ENCODE peak calls at places on chromosome 9, in seven cellular contexts. One of them, this sample, is unnamed.

GRCh38 chr9:130846487-130847305 is 11.6 kb downstream of the ABL1 start:
- ATAC-seq in T-cell: no peak
- ATAC-seq in foreskin keratinocyte: no peak
- ATAC-seq in effector memory CD8-positive, alpha-beta T cell: no peak
- ATAC-seq in activated naive CD4-positive, alpha-beta T cell treated with anti-CD3 and anti-CD28 coated beads, Interleukin-2, amount 50 U/mL, for 72 hours: no peak
- ATAC-seq in activated CD8-positive, alpha-beta T cell treated with anti-CD3 and anti-CD28 coated beads, Interleukin-2, amount 10 ng/mL, durations not matched to agents 7 days and 5 days: no peak
- ATAC-seq in HCT116: peak
- ATAC-seq in this sample: no peak

GRCh38 chr9:5918460-5918859 is 27.8 kb downstream of the MLANA start:
- ATAC-seq in T-cell: no peak
- ATAC-seq in foreskin keratinocyte: no peak
- ATAC-seq in effector memory CD8-positive, alpha-beta T cell: no peak
- ATAC-seq in activated naive CD4-positive, alpha-beta T cell treated with anti-CD3 and anti-CD28 coated beads, Interleukin-2, amount 50 U/mL, for 72 hours: no peak
- ATAC-seq in activated CD8-positive, alpha-beta T cell treated with anti-CD3 and anti-CD28 coated beads, Interleukin-2, amount 10 ng/mL, durations not matched to agents 7 days and 5 days: no peak
- ATAC-seq in HCT116: no peak
- ATAC-seq in this sample: no peak

GRCh38 chr9:136058801-136059302 is 36.2 kb downstream of the NACC2 start:
- ATAC-seq in T-cell: no peak
- ATAC-seq in foreskin keratinocyte: no peak
- ATAC-seq in effector memory CD8-positive, alpha-beta T cell: no peak
- ATAC-seq in activated naive CD4-positive, alpha-beta T cell treated with anti-CD3 and anti-CD28 coated beads, Interleukin-2, amount 50 U/mL, for 72 hours: no peak
- ATAC-seq in activated CD8-positive, alpha-beta T cell treated with anti-CD3 and anti-CD28 coated beads, Interleukin-2, amount 10 ng/mL, durations not matched to agents 7 days and 5 days: no peak
- ATAC-seq in HCT116: no peak
- ATAC-seq in this sample: no peak

GRCh38 chr9:125190371-125190801 is 783 bp upstream of the PPP6C start:
- ATAC-seq in T-cell: no peak
- ATAC-seq in foreskin keratinocyte: no peak
- ATAC-seq in effector memory CD8-positive, alpha-beta T cell: no peak
- ATAC-seq in activated naive CD4-positive, alpha-beta T cell treated with anti-CD3 and anti-CD28 coated beads, Interleukin-2, amount 50 U/mL, for 72 hours: peak
- ATAC-seq in activated CD8-positive, alpha-beta T cell treated with anti-CD3 and anti-CD28 coated beads, Interleukin-2, amount 10 ng/mL, durations not matched to agents 7 days and 5 days: peak
- ATAC-seq in HCT116: no peak
- ATAC-seq in this sample: peak

GRCh38 chr9:128091144-128091543 is 23.1 kb downstream of the SLC25A25 start:
- ATAC-seq in T-cell: no peak
- ATAC-seq in foreskin keratinocyte: no peak
- ATAC-seq in effector memory CD8-positive, alpha-beta T cell: no peak
- ATAC-seq in activated naive CD4-positive, alpha-beta T cell treated with anti-CD3 and anti-CD28 coated beads, Interleukin-2, amount 50 U/mL, for 72 hours: no peak
- ATAC-seq in activated CD8-positive, alpha-beta T cell treated with anti-CD3 and anti-CD28 coated beads, Interleukin-2, amount 10 ng/mL, durations not matched to agents 7 days and 5 days: no peak
- ATAC-seq in HCT116: no peak
- ATAC-seq in this sample: no peak

GRCh38 chr9:128055222-128056040 is 11.7 kb downstream of the NAIF1 start:
- ATAC-seq in T-cell: no peak
- ATAC-seq in foreskin keratinocyte: no peak
- ATAC-seq in effector memory CD8-positive, alpha-beta T cell: no peak
- ATAC-seq in activated naive CD4-positive, alpha-beta T cell treated with anti-CD3 and anti-CD28 coated beads, Interleukin-2, amount 50 U/mL, for 72 hours: no peak
- ATAC-seq in activated CD8-positive, alpha-beta T cell treated with anti-CD3 and anti-CD28 coated beads, Interleukin-2, amount 10 ng/mL, durations not matched to agents 7 days and 5 days: no peak
- ATAC-seq in HCT116: no peak
- ATAC-seq in this sample: no peak

GRCh38 chr9:81116340-81117207 is 572.8 kb downstream of the TLE1 start:
- ATAC-seq in T-cell: no peak
- ATAC-seq in foreskin keratinocyte: no peak
- ATAC-seq in effector memory CD8-positive, alpha-beta T cell: no peak
- ATAC-seq in activated naive CD4-positive, alpha-beta T cell treated with anti-CD3 and anti-CD28 coated beads, Interleukin-2, amount 50 U/mL, for 72 hours: no peak
- ATAC-seq in activated CD8-positive, alpha-beta T cell treated with anti-CD3 and anti-CD28 coated beads, Interleukin-2, amount 10 ng/mL, durations not matched to agents 7 days and 5 days: no peak
- ATAC-seq in HCT116: no peak
- ATAC-seq in this sample: no peak

GRCh38 chr9:136587944-136588662 is 42.3 kb upstream of the NOTCH1 start:
- ATAC-seq in T-cell: peak
- ATAC-seq in foreskin keratinocyte: no peak
- ATAC-seq in effector memory CD8-positive, alpha-beta T cell: no peak
- ATAC-seq in activated naive CD4-positive, alpha-beta T cell treated with anti-CD3 and anti-CD28 coated beads, Interleukin-2, amount 50 U/mL, for 72 hours: no peak
- ATAC-seq in activated CD8-positive, alpha-beta T cell treated with anti-CD3 and anti-CD28 coated beads, Interleukin-2, amount 10 ng/mL, durations not matched to agents 7 days and 5 days: no peak
- ATAC-seq in HCT116: no peak
- ATAC-seq in this sample: no peak

GRCh38 chr9:94623253-94623652 is 16.1 kb downstream of the FBP1 start:
- ATAC-seq in T-cell: no peak
- ATAC-seq in foreskin keratinocyte: no peak
- ATAC-seq in effector memory CD8-positive, alpha-beta T cell: no peak
- ATAC-seq in activated naive CD4-positive, alpha-beta T cell treated with anti-CD3 and anti-CD28 coated beads, Interleukin-2, amount 50 U/mL, for 72 hours: peak
- ATAC-seq in activated CD8-positive, alpha-beta T cell treated with anti-CD3 and anti-CD28 coated beads, Interleukin-2, amount 10 ng/mL, durations not matched to agents 7 days and 5 days: peak
- ATAC-seq in HCT116: peak
- ATAC-seq in this sample: no peak

GRCh38 chr9:14978022-14979000 is 68.1 kb upstream of the FREM1 start:
- ATAC-seq in T-cell: no peak
- ATAC-seq in foreskin keratinocyte: no peak
- ATAC-seq in effector memory CD8-positive, alpha-beta T cell: no peak
- ATAC-seq in activated naive CD4-positive, alpha-beta T cell treated with anti-CD3 and anti-CD28 coated beads, Interleukin-2, amount 50 U/mL, for 72 hours: no peak
- ATAC-seq in activated CD8-positive, alpha-beta T cell treated with anti-CD3 and anti-CD28 coated beads, Interleukin-2, amount 10 ng/mL, durations not matched to agents 7 days and 5 days: no peak
- ATAC-seq in HCT116: no peak
- ATAC-seq in this sample: no peak

GRCh38 chr9:101397746-101398334 is 578 bp downstream of the MRPL50 start:
- ATAC-seq in T-cell: no peak
- ATAC-seq in foreskin keratinocyte: no peak
- ATAC-seq in effector memory CD8-positive, alpha-beta T cell: no peak
- ATAC-seq in activated naive CD4-positive, alpha-beta T cell treated with anti-CD3 and anti-CD28 coated beads, Interleukin-2, amount 50 U/mL, for 72 hours: no peak
- ATAC-seq in activated CD8-positive, alpha-beta T cell treated with anti-CD3 and anti-CD28 coated beads, Interleukin-2, amount 10 ng/mL, durations not matched to agents 7 days and 5 days: peak
- ATAC-seq in HCT116: no peak
- ATAC-seq in this sample: no peak

GRCh38 chr9:123282343-123283047 is 14.1 kb upstream of the STRBP start:
- ATAC-seq in T-cell: no peak
- ATAC-seq in foreskin keratinocyte: peak
- ATAC-seq in effector memory CD8-positive, alpha-beta T cell: no peak
- ATAC-seq in activated naive CD4-positive, alpha-beta T cell treated with anti-CD3 and anti-CD28 coated beads, Interleukin-2, amount 50 U/mL, for 72 hours: no peak
- ATAC-seq in activated CD8-positive, alpha-beta T cell treated with anti-CD3 and anti-CD28 coated beads, Interleukin-2, amount 10 ng/mL, durations not matched to agents 7 days and 5 days: no peak
- ATAC-seq in HCT116: peak
- ATAC-seq in this sample: no peak

GRCh38 chr9:5568868-5569267 is 58.5 kb downstream of the PDCD1LG2 start:
- ATAC-seq in T-cell: peak
- ATAC-seq in foreskin keratinocyte: no peak
- ATAC-seq in effector memory CD8-positive, alpha-beta T cell: peak
- ATAC-seq in activated naive CD4-positive, alpha-beta T cell treated with anti-CD3 and anti-CD28 coated beads, Interleukin-2, amount 50 U/mL, for 72 hours: no peak
- ATAC-seq in activated CD8-positive, alpha-beta T cell treated with anti-CD3 and anti-CD28 coated beads, Interleukin-2, amount 10 ng/mL, durations not matched to agents 7 days and 5 days: no peak
- ATAC-seq in HCT116: no peak
- ATAC-seq in this sample: no peak

GRCh38 chr9:15720861-15721260 is 168.0 kb downstream of the CCDC171 start:
- ATAC-seq in T-cell: no peak
- ATAC-seq in foreskin keratinocyte: no peak
- ATAC-seq in effector memory CD8-positive, alpha-beta T cell: no peak
- ATAC-seq in activated naive CD4-positive, alpha-beta T cell treated with anti-CD3 and anti-CD28 coated beads, Interleukin-2, amount 50 U/mL, for 72 hours: no peak
- ATAC-seq in activated CD8-positive, alpha-beta T cell treated with anti-CD3 and anti-CD28 coated beads, Interleukin-2, amount 10 ng/mL, durations not matched to agents 7 days and 5 days: no peak
- ATAC-seq in HCT116: no peak
- ATAC-seq in this sample: no peak

GRCh38 chr9:110526426-110526825 is 53.1 kb downstream of the SVEP1 start:
- ATAC-seq in T-cell: no peak
- ATAC-seq in foreskin keratinocyte: peak
- ATAC-seq in effector memory CD8-positive, alpha-beta T cell: no peak
- ATAC-seq in activated naive CD4-positive, alpha-beta T cell treated with anti-CD3 and anti-CD28 coated beads, Interleukin-2, amount 50 U/mL, for 72 hours: no peak
- ATAC-seq in activated CD8-positive, alpha-beta T cell treated with anti-CD3 and anti-CD28 coated beads, Interleukin-2, amount 10 ng/mL, durations not matched to agents 7 days and 5 days: no peak
- ATAC-seq in HCT116: no peak
- ATAC-seq in this sample: no peak

GRCh38 chr9:111621895-111622480 is 9.1 kb upstream of the DNAJC25 start:
- ATAC-seq in T-cell: peak
- ATAC-seq in foreskin keratinocyte: peak
- ATAC-seq in effector memory CD8-positive, alpha-beta T cell: peak
- ATAC-seq in activated naive CD4-positive, alpha-beta T cell treated with anti-CD3 and anti-CD28 coated beads, Interleukin-2, amount 50 U/mL, for 72 hours: peak
- ATAC-seq in activated CD8-positive, alpha-beta T cell treated with anti-CD3 and anti-CD28 coated beads, Interleukin-2, amount 10 ng/mL, durations not matched to agents 7 days and 5 days: peak
- ATAC-seq in HCT116: peak
- ATAC-seq in this sample: peak

GRCh38 chr9:129437626-129438323 is 183.1 kb downstream of the C9orf50 start:
- ATAC-seq in T-cell: no peak
- ATAC-seq in foreskin keratinocyte: no peak
- ATAC-seq in effector memory CD8-positive, alpha-beta T cell: peak
- ATAC-seq in activated naive CD4-positive, alpha-beta T cell treated with anti-CD3 and anti-CD28 coated beads, Interleukin-2, amount 50 U/mL, for 72 hours: peak
- ATAC-seq in activated CD8-positive, alpha-beta T cell treated with anti-CD3 and anti-CD28 coated beads, Interleukin-2, amount 10 ng/mL, durations not matched to agents 7 days and 5 days: peak
- ATAC-seq in HCT116: peak
- ATAC-seq in this sample: peak

GRCh38 chr9:123107639-123108285 is 74.3 kb downstream of the GPR21 start:
- ATAC-seq in T-cell: no peak
- ATAC-seq in foreskin keratinocyte: no peak
- ATAC-seq in effector memory CD8-positive, alpha-beta T cell: no peak
- ATAC-seq in activated naive CD4-positive, alpha-beta T cell treated with anti-CD3 and anti-CD28 coated beads, Interleukin-2, amount 50 U/mL, for 72 hours: peak
- ATAC-seq in activated CD8-positive, alpha-beta T cell treated with anti-CD3 and anti-CD28 coated beads, Interleukin-2, amount 10 ng/mL, durations not matched to agents 7 days and 5 days: no peak
- ATAC-seq in HCT116: peak
- ATAC-seq in this sample: no peak

GRCh38 chr9:16555802-16556201 is 314.7 kb downstream of the BNC2 start:
- ATAC-seq in T-cell: no peak
- ATAC-seq in foreskin keratinocyte: no peak
- ATAC-seq in effector memory CD8-positive, alpha-beta T cell: no peak
- ATAC-seq in activated naive CD4-positive, alpha-beta T cell treated with anti-CD3 and anti-CD28 coated beads, Interleukin-2, amount 50 U/mL, for 72 hours: no peak
- ATAC-seq in activated CD8-positive, alpha-beta T cell treated with anti-CD3 and anti-CD28 coated beads, Interleukin-2, amount 10 ng/mL, durations not matched to agents 7 days and 5 days: no peak
- ATAC-seq in HCT116: no peak
- ATAC-seq in this sample: no peak

GRCh38 chr9:16401720-16402119 is 468.8 kb downstream of the BNC2 start:
- ATAC-seq in T-cell: no peak
- ATAC-seq in foreskin keratinocyte: no peak
- ATAC-seq in effector memory CD8-positive, alpha-beta T cell: no peak
- ATAC-seq in activated naive CD4-positive, alpha-beta T cell treated with anti-CD3 and anti-CD28 coated beads, Interleukin-2, amount 50 U/mL, for 72 hours: no peak
- ATAC-seq in activated CD8-positive, alpha-beta T cell treated with anti-CD3 and anti-CD28 coated beads, Interleukin-2, amount 10 ng/mL, durations not matched to agents 7 days and 5 days: no peak
- ATAC-seq in HCT116: no peak
- ATAC-seq in this sample: no peak

GRCh38 chr9:84442712-84443111 is 102.2 kb upstream of the SLC28A3 start:
- ATAC-seq in T-cell: no peak
- ATAC-seq in foreskin keratinocyte: no peak
- ATAC-seq in effector memory CD8-positive, alpha-beta T cell: no peak
- ATAC-seq in activated naive CD4-positive, alpha-beta T cell treated with anti-CD3 and anti-CD28 coated beads, Interleukin-2, amount 50 U/mL, for 72 hours: no peak
- ATAC-seq in activated CD8-positive, alpha-beta T cell treated with anti-CD3 and anti-CD28 coated beads, Interleukin-2, amount 10 ng/mL, durations not matched to agents 7 days and 5 days: no peak
- ATAC-seq in HCT116: no peak
- ATAC-seq in this sample: no peak

GRCh38 chr9:2125909-2126308 is 110.8 kb downstream of the SMARCA2 start:
- ATAC-seq in T-cell: peak
- ATAC-seq in foreskin keratinocyte: no peak
- ATAC-seq in effector memory CD8-positive, alpha-beta T cell: peak
- ATAC-seq in activated naive CD4-positive, alpha-beta T cell treated with anti-CD3 and anti-CD28 coated beads, Interleukin-2, amount 50 U/mL, for 72 hours: peak
- ATAC-seq in activated CD8-positive, alpha-beta T cell treated with anti-CD3 and anti-CD28 coated beads, Interleukin-2, amount 10 ng/mL, durations not matched to agents 7 days and 5 days: peak
- ATAC-seq in HCT116: no peak
- ATAC-seq in this sample: peak

GRCh38 chr9:133657120-133657661 is 21.0 kb downstream of the DBH start:
- ATAC-seq in T-cell: peak
- ATAC-seq in foreskin keratinocyte: no peak
- ATAC-seq in effector memory CD8-positive, alpha-beta T cell: no peak
- ATAC-seq in activated naive CD4-positive, alpha-beta T cell treated with anti-CD3 and anti-CD28 coated beads, Interleukin-2, amount 50 U/mL, for 72 hours: no peak
- ATAC-seq in activated CD8-positive, alpha-beta T cell treated with anti-CD3 and anti-CD28 coated beads, Interleukin-2, amount 10 ng/mL, durations not matched to agents 7 days and 5 days: peak
- ATAC-seq in HCT116: no peak
- ATAC-seq in this sample: no peak

GRCh38 chr9:69542942-69543704 is 129.0 kb downstream of the APBA1 start:
- ATAC-seq in T-cell: no peak
- ATAC-seq in foreskin keratinocyte: peak
- ATAC-seq in effector memory CD8-positive, alpha-beta T cell: no peak
- ATAC-seq in activated naive CD4-positive, alpha-beta T cell treated with anti-CD3 and anti-CD28 coated beads, Interleukin-2, amount 50 U/mL, for 72 hours: no peak
- ATAC-seq in activated CD8-positive, alpha-beta T cell treated with anti-CD3 and anti-CD28 coated beads, Interleukin-2, amount 10 ng/mL, durations not matched to agents 7 days and 5 days: no peak
- ATAC-seq in HCT116: no peak
- ATAC-seq in this sample: no peak

GRCh38 chr9:95078934-95079333 is 238.6 kb downstream of the FANCC start:
- ATAC-seq in T-cell: no peak
- ATAC-seq in foreskin keratinocyte: peak
- ATAC-seq in effector memory CD8-positive, alpha-beta T cell: no peak
- ATAC-seq in activated naive CD4-positive, alpha-beta T cell treated with anti-CD3 and anti-CD28 coated beads, Interleukin-2, amount 50 U/mL, for 72 hours: no peak
- ATAC-seq in activated CD8-positive, alpha-beta T cell treated with anti-CD3 and anti-CD28 coated beads, Interleukin-2, amount 10 ng/mL, durations not matched to agents 7 days and 5 days: no peak
- ATAC-seq in HCT116: no peak
- ATAC-seq in this sample: no peak

GRCh38 chr9:84811072-84811725 is 141.7 kb downstream of the NTRK2 start:
- ATAC-seq in T-cell: no peak
- ATAC-seq in foreskin keratinocyte: no peak
- ATAC-seq in effector memory CD8-positive, alpha-beta T cell: no peak
- ATAC-seq in activated naive CD4-positive, alpha-beta T cell treated with anti-CD3 and anti-CD28 coated beads, Interleukin-2, amount 50 U/mL, for 72 hours: no peak
- ATAC-seq in activated CD8-positive, alpha-beta T cell treated with anti-CD3 and anti-CD28 coated beads, Interleukin-2, amount 10 ng/mL, durations not matched to agents 7 days and 5 days: no peak
- ATAC-seq in HCT116: no peak
- ATAC-seq in this sample: no peak

GRCh38 chr9:79522793-79523192 is 49.0 kb upstream of the TLE4 start:
- ATAC-seq in T-cell: no peak
- ATAC-seq in foreskin keratinocyte: no peak
- ATAC-seq in effector memory CD8-positive, alpha-beta T cell: no peak
- ATAC-seq in activated naive CD4-positive, alpha-beta T cell treated with anti-CD3 and anti-CD28 coated beads, Interleukin-2, amount 50 U/mL, for 72 hours: no peak
- ATAC-seq in activated CD8-positive, alpha-beta T cell treated with anti-CD3 and anti-CD28 coated beads, Interleukin-2, amount 10 ng/mL, durations not matched to agents 7 days and 5 days: no peak
- ATAC-seq in HCT116: no peak
- ATAC-seq in this sample: no peak

GRCh38 chr9:83355024-83355444 is 183.2 kb downstream of the FRMD3 start:
- ATAC-seq in T-cell: no peak
- ATAC-seq in foreskin keratinocyte: no peak
- ATAC-seq in effector memory CD8-positive, alpha-beta T cell: no peak
- ATAC-seq in activated naive CD4-positive, alpha-beta T cell treated with anti-CD3 and anti-CD28 coated beads, Interleukin-2, amount 50 U/mL, for 72 hours: no peak
- ATAC-seq in activated CD8-positive, alpha-beta T cell treated with anti-CD3 and anti-CD28 coated beads, Interleukin-2, amount 10 ng/mL, durations not matched to agents 7 days and 5 days: no peak
- ATAC-seq in HCT116: no peak
- ATAC-seq in this sample: no peak

GRCh38 chr9:112061152-112061740 is 113.9 kb downstream of the SUSD1 start:
- ATAC-seq in T-cell: no peak
- ATAC-seq in foreskin keratinocyte: peak
- ATAC-seq in effector memory CD8-positive, alpha-beta T cell: peak
- ATAC-seq in activated naive CD4-positive, alpha-beta T cell treated with anti-CD3 and anti-CD28 coated beads, Interleukin-2, amount 50 U/mL, for 72 hours: peak
- ATAC-seq in activated CD8-positive, alpha-beta T cell treated with anti-CD3 and anti-CD28 coated beads, Interleukin-2, amount 10 ng/mL, durations not matched to agents 7 days and 5 days: peak
- ATAC-seq in HCT116: peak
- ATAC-seq in this sample: peak

GRCh38 chr9:89226076-89226475 is 47.5 kb upstream of the SHC3 start:
- ATAC-seq in T-cell: no peak
- ATAC-seq in foreskin keratinocyte: no peak
- ATAC-seq in effector memory CD8-positive, alpha-beta T cell: no peak
- ATAC-seq in activated naive CD4-positive, alpha-beta T cell treated with anti-CD3 and anti-CD28 coated beads, Interleukin-2, amount 50 U/mL, for 72 hours: no peak
- ATAC-seq in activated CD8-positive, alpha-beta T cell treated with anti-CD3 and anti-CD28 coated beads, Interleukin-2, amount 10 ng/mL, durations not matched to agents 7 days and 5 days: no peak
- ATAC-seq in HCT116: no peak
- ATAC-seq in this sample: no peak

GRCh38 chr9:37369671-37370070 is 52.8 kb upstream of the GRHPR start:
- ATAC-seq in T-cell: no peak
- ATAC-seq in foreskin keratinocyte: no peak
- ATAC-seq in effector memory CD8-positive, alpha-beta T cell: peak
- ATAC-seq in activated naive CD4-positive, alpha-beta T cell treated with anti-CD3 and anti-CD28 coated beads, Interleukin-2, amount 50 U/mL, for 72 hours: no peak
- ATAC-seq in activated CD8-positive, alpha-beta T cell treated with anti-CD3 and anti-CD28 coated beads, Interleukin-2, amount 10 ng/mL, durations not matched to agents 7 days and 5 days: no peak
- ATAC-seq in HCT116: no peak
- ATAC-seq in this sample: no peak

GRCh38 chr9:98022447-98022846 is 34.1 kb upstream of the NANS start:
- ATAC-seq in T-cell: no peak
- ATAC-seq in foreskin keratinocyte: no peak
- ATAC-seq in effector memory CD8-positive, alpha-beta T cell: no peak
- ATAC-seq in activated naive CD4-positive, alpha-beta T cell treated with anti-CD3 and anti-CD28 coated beads, Interleukin-2, amount 50 U/mL, for 72 hours: no peak
- ATAC-seq in activated CD8-positive, alpha-beta T cell treated with anti-CD3 and anti-CD28 coated beads, Interleukin-2, amount 10 ng/mL, durations not matched to agents 7 days and 5 days: no peak
- ATAC-seq in HCT116: no peak
- ATAC-seq in this sample: no peak

GRCh38 chr9:100111235-100111634 is 12.2 kb downstream of the INVS start:
- ATAC-seq in T-cell: no peak
- ATAC-seq in foreskin keratinocyte: peak
- ATAC-seq in effector memory CD8-positive, alpha-beta T cell: no peak
- ATAC-seq in activated naive CD4-positive, alpha-beta T cell treated with anti-CD3 and anti-CD28 coated beads, Interleukin-2, amount 50 U/mL, for 72 hours: no peak
- ATAC-seq in activated CD8-positive, alpha-beta T cell treated with anti-CD3 and anti-CD28 coated beads, Interleukin-2, amount 10 ng/mL, durations not matched to agents 7 days and 5 days: no peak
- ATAC-seq in HCT116: no peak
- ATAC-seq in this sample: no peak

GRCh38 chr9:115943591-115944165 is 209.9 kb upstream of the PAPPA start:
- ATAC-seq in T-cell: no peak
- ATAC-seq in foreskin keratinocyte: no peak
- ATAC-seq in effector memory CD8-positive, alpha-beta T cell: no peak
- ATAC-seq in activated naive CD4-positive, alpha-beta T cell treated with anti-CD3 and anti-CD28 coated beads, Interleukin-2, amount 50 U/mL, for 72 hours: no peak
- ATAC-seq in activated CD8-positive, alpha-beta T cell treated with anti-CD3 and anti-CD28 coated beads, Interleukin-2, amount 10 ng/mL, durations not matched to agents 7 days and 5 days: no peak
- ATAC-seq in HCT116: no peak
- ATAC-seq in this sample: no peak

GRCh38 chr9:134870311-134870694 is 10.3 kb upstream of the FCN2 start:
- ATAC-seq in T-cell: no peak
- ATAC-seq in foreskin keratinocyte: no peak
- ATAC-seq in effector memory CD8-positive, alpha-beta T cell: no peak
- ATAC-seq in activated naive CD4-positive, alpha-beta T cell treated with anti-CD3 and anti-CD28 coated beads, Interleukin-2, amount 50 U/mL, for 72 hours: no peak
- ATAC-seq in activated CD8-positive, alpha-beta T cell treated with anti-CD3 and anti-CD28 coated beads, Interleukin-2, amount 10 ng/mL, durations not matched to agents 7 days and 5 days: no peak
- ATAC-seq in HCT116: no peak
- ATAC-seq in this sample: no peak

GRCh38 chr9:89375181-89375760 is 57.0 kb downstream of the SECISBP2 start:
- ATAC-seq in T-cell: no peak
- ATAC-seq in foreskin keratinocyte: no peak
- ATAC-seq in effector memory CD8-positive, alpha-beta T cell: peak
- ATAC-seq in activated naive CD4-positive, alpha-beta T cell treated with anti-CD3 and anti-CD28 coated beads, Interleukin-2, amount 50 U/mL, for 72 hours: no peak
- ATAC-seq in activated CD8-positive, alpha-beta T cell treated with anti-CD3 and anti-CD28 coated beads, Interleukin-2, amount 10 ng/mL, durations not matched to agents 7 days and 5 days: peak
- ATAC-seq in HCT116: no peak
- ATAC-seq in this sample: peak

This sample was measured in activated T-helper 17 cell treated with anti-CD3 and anti-CD28 coated beads, Interleukin-2, amount 50 U/mL, for 72 hours.